ENCODE peak calls at places on chromosomes 4 and X, in four cellular contexts. K is iPS DF 6.9, J is transverse colon, S is fibroblast of lung. O is an unnamed sample. For H3K4me1, the result is how much of the 10 kb centered on the place peaks cover.

GRCh38 chrX:22629105-22629725 is 356.5 kb downstream of the CBLL2 start:
- DNase-seq in K (no peak), J (no peak), S (peak), O (no peak)

GRCh38 chrX:34218063-34218462 is 85.9 kb upstream of the FAM47A start:
- DNase-seq in K (no peak), J (no peak), S (no peak), O (no peak)

GRCh38 chrX:110055616-110056015 is 52.7 kb downstream of the TMEM164 start:
- DNase-seq in K (no peak), J (no peak), S (no peak), O (no peak)

GRCh38 chr4:134948110-134948642 is 746.6 kb upstream of the PABPC4L start:
- DNase-seq in K (no peak), J (no peak), S (no peak), O (no peak)

GRCh38 chr4:174214102-174214878 is 69.2 kb downstream of the FBXO8 start:
- DNase-seq in K (no peak), J (no peak), S (peak), O (no peak)

GRCh38 chr4:76748649-76749048 is 149.3 kb downstream of the SOWAHB start:
- DNase-seq in K (no peak), J (peak), S (peak), O (peak)

GRCh38 chr4:112381996-112382692 is 85.0 kb downstream of the ALPK1 start:
- DNase-seq in K (no peak), J (no peak), S (no peak), O (no peak)

GRCh38 chr4:93828830-93829530 is 427 bp downstream of the ATOH1 start:
- DNase-seq in K (no peak), J (peak), S (no peak), O (no peak)

GRCh38 chrX:68018248-68019203 is 414.8 kb downstream of the OPHN1 start:
- DNase-seq in K (peak), J (no peak), S (peak), O (peak)

GRCh38 chrX:2926664-2927275 is 2.4 kb downstream of the ARSD start:
- DNase-seq in K (no peak), J (no peak), S (no peak), O (no peak)

GRCh38 chrX:104172788-104173187 is 6.5 kb downstream of the FAM199X start:
- DNase-seq in K (no peak), J (no peak), S (no peak), O (no peak)

GRCh38 chr4:105951198-105951597 is 55.9 kb downstream of the NPNT start:
- DNase-seq in K (no peak), J (no peak), S (peak), O (no peak)

GRCh38 chr4:76801621-76802545 is 96.1 kb downstream of the SOWAHB start:
- DNase-seq in K (no peak), J (no peak), S (peak), O (no peak)

GRCh38 chrX:8319359-8319758 is 145.3 kb upstream of the VCX3B start:
- DNase-seq in K (no peak), J (no peak), S (no peak), O (no peak)
- H3K4me3 ChIP-seq in K (no peak), J (no peak), S (no peak), O (no peak)

DNA sequence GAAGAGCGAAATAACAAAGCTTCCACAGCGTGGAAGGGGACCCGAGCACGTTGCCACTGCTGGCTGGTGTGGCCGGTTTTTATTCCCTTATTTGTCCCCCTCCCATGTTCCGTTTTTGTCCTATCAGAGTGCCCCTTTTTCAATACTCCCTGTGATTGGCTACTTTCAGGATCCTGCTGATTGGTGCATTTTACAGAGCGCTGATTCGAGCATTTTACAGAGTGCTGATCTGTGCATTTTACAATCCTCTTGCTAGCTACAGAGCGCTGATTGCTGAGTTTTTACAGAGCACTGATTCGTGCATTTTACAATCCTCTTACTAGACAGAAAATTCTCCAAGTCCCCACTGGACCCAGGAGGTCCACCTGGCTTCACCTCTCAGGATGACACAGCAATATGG is 250.9 kb upstream of the EPHA5 start:
- DNase-seq in K (no peak), J (no peak), S (no peak), O (no peak)
- H3K4me1 ChIP-seq in K (under half), J (under half), S (under half), O (under half)

DNA sequence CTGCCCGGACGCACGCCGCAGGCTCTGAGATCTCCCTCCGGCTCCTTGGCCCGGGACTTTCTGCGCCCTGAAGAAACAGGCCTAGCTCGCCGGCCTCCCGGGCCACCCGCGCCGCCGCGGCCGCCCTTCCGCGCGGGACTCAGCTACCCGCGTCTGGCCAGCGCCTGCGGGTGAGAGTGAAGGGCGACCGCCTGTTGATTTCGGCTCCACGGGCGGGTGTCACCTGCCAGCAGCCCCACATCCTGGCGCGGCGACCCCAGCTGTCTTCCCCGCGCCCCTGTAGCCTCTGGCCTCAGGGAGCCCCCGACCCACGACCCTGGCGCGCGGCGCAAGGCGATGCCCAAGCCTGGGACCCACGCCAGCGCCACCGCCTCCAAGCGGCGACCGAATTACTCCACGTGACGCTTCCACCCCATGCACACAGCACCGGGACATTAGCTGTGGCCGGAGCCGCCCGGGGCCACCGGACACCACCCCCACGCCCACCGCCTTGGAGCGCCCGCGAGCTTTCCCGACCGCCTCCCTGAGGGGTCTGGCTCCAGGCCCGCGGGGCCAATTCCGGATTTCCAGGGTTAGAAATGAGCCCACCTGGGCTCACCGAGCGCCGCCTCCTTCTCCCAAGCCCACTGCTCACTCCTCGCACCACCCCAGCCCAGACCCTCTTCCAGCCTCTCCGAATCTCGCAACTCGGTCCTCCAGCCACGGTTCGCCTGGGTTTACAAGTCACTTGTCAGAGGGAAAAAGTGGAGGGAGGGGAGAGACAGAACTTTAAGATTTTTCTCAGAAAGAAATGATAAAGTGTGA is 10.2 kb downstream of the ARX start:
- DNase-seq in K (no peak), J (no peak), S (no peak), O (no peak)
- H3K4me3 ChIP-seq in K (no peak), J (no peak), S (peak), O (peak)

GRCh38 chr4:148055844-148056243 is 324.0 kb downstream of the ARHGAP10 start:
- DNase-seq in K (no peak), J (no peak), S (no peak), O (no peak)

GRCh38 chr4:148054275-148054674 is 322.4 kb downstream of the ARHGAP10 start:
- DNase-seq in K (no peak), J (no peak), S (no peak), O (no peak)

GRCh38 chr4:148052448-148052847 is 320.6 kb downstream of the ARHGAP10 start:
- DNase-seq in K (no peak), J (no peak), S (peak), O (no peak)

GRCh38 chr4:148051403-148051802 is 319.5 kb downstream of the ARHGAP10 start:
- DNase-seq in K (no peak), J (no peak), S (no peak), O (no peak)

DNA sequence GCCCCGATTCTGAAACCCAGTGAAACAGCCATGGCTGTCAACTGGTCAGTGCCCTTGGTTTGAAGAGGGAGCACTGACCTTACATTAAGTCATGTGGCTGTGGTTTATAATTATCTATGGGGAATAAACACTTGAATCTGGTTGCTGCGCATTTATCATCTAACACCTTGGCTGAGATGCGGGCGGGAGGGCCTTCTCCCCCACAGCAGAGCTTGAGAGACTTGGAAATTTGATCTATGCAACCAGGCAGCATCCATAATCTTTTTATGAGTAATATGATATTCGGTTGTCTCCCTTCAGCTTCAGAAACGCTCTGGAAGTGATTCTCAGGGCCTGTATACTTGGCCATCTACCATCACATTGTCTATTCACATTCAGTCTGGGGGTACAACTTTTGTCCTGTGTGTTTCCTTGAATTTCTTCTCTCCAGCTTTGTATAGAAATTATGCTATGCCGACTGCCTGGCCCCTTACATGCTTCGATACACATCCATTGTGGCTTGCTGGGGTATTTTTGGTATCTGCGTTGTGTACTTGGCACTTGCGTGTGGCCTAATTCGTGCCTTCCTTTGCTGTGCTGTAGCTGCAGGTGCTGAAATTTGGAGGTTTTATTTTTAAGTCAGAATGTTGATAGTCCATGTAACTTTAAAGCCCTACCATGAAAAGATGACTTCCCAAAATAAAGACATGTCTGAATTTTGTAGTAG is 321.6 kb downstream of the ARHGAP10 start:
- DNase-seq in K (no peak), J (no peak), S (peak), O (no peak)
- H3K4me1 ChIP-seq in K (under half), J (under half), S (under half), O (under half)

DNA sequence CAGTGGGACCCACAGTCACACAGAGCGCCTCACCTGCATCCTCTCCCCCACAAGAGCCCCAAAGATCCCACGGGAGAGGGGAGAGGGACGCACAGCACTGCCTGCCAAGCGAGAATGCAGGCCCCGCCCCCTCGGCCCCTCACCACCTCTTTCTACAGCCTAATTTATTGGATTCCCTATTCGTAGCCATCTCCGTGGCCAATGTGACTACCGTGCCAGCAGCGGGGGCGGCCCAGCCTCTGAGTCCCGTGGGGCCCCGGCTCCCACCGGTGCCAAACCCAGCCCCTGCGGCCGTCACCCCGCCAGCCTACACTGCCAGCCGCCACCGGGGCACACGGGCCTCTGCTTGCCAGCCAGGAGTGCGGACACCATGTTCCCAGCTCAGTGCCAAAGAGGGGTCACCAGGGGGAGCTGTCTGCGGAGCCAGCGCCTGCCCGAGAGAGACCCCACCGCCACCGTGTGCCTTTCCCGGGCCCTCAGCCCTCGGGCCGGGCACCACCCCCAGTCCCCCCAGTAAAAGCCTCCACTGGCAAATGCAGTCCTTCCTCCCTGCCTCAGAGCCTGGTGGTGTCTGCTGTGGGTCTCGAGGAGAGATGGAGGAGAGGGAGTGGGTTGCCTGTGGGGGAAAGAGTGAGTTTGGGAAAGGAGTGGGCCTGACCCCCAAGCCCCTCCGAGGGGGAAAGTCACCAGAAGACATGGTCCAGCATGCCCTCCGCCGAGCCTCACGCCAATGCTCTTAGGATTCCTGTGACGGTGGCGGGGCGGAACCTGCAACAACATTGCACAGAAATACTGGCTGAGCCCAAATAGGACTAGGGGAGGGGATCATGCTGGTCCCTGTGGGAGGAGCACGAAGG is 19.6 kb upstream of the PLXNB3 start:
- DNase-seq in K (no peak), J (no peak), S (no peak), O (no peak)
- H3K4me3 ChIP-seq in K (peak), J (no peak), S (no peak), O (no peak)

GRCh38 chr4:10107111-10108091 is 9.2 kb downstream of the WDR1 start:
- DNase-seq in K (no peak), J (no peak), S (no peak), O (no peak)
- H3K4me1 ChIP-seq in K (under half), J (half or more), S (under half), O (under half)

GRCh38 chrX:43644124-43644701 is 11.9 kb upstream of the MAOA start:
- DNase-seq in K (no peak), J (no peak), S (peak), O (peak)

GRCh38 chrX:43641691-43642090 is 14.4 kb upstream of the MAOA start:
- DNase-seq in K (no peak), J (no peak), S (no peak), O (no peak)

GRCh38 chrX:43643201-43643600 is 12.9 kb upstream of the MAOA start:
- DNase-seq in K (no peak), J (no peak), S (no peak), O (no peak)

GRCh38 chrX:43643662-43644061 is 12.4 kb upstream of the MAOA start:
- DNase-seq in K (no peak), J (no peak), S (no peak), O (no peak)

GRCh38 chrX:43646800-43647199 is 9.3 kb upstream of the MAOA start:
- DNase-seq in K (no peak), J (no peak), S (no peak), O (no peak)
- H3K4me3 ChIP-seq in K (no peak), J (no peak), S (no peak), O (no peak)

DNA sequence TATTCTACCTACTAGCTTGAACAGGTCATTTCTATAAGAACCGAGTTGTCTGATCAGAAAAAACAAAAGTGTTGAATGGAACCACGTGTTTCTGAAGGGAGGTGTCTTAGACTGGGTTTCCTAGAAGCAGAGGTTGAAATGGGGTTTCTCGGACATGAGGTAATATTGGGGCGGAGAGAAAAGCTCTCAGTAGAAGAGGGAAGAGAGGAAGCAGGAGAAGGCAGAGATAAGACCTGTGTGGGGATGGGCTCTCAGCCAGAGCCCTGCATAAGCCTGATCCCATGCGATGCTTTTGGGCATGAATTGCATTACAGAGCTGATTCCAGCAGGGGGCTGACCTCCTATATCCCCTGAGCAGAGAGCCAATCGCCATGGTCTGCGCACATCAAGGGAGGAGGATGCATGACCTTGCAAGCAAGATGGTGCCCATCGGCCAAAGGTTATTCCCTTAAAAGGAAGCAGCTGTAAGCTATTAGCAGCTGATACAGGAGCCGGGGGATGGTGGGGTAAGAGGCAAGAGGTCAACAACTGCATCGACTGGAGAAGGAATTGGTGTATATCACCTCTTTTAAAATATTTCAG is 7.7 kb downstream of the ANOS1 start:
- DNase-seq in K (no peak), J (no peak), S (no peak), O (no peak)
- H3K4me1 ChIP-seq in K (under half), J (under half), S (under half), O (under half)

O was measured in SJSA1.